ENCODE peak calls at places on chromosomes 6 and 20, in eight cellular contexts. One of them, this sample, is unnamed.

GRCh38 chr6:34260576-34261267 is 11.9 kb upstream of the SMIM29 start:
- DNase-seq in cardiac muscle cell: no peak
- DNase-seq in ascending aorta: no peak
- DNase-seq in A549: no peak
- DNase-seq in nephron progenitor cell: no peak
- DNase-seq in lung: no peak
- DNase-seq in epithelial cell of esophagus: no peak
- DNase-seq in adrenal gland: peak; percentile 8
- DNase-seq in this sample: no peak

GRCh38 chr6:113758725-113759576 is 98.2 kb upstream of the MARCKS start:
- DNase-seq in cardiac muscle cell: no peak
- DNase-seq in ascending aorta: no peak
- DNase-seq in A549: no peak
- DNase-seq in nephron progenitor cell: no peak
- DNase-seq in lung: no peak
- DNase-seq in epithelial cell of esophagus: peak; percentile 59
- DNase-seq in adrenal gland: no peak
- DNase-seq in this sample: no peak

GRCh38 chr6:170575250-170575649 is 9.2 kb downstream of the PDCD2 start:
- DNase-seq in cardiac muscle cell: no peak
- DNase-seq in ascending aorta: no peak
- DNase-seq in A549: peak; percentile 24
- DNase-seq in nephron progenitor cell: no peak
- DNase-seq in lung: no peak
- DNase-seq in epithelial cell of esophagus: peak; percentile 42
- DNase-seq in adrenal gland: no peak
- DNase-seq in this sample: no peak

GRCh38 chr20:62159835-62160234 is 16.3 kb downstream of the SS18L1 start:
- DNase-seq in cardiac muscle cell: no peak
- DNase-seq in ascending aorta: no peak
- DNase-seq in A549: no peak
- DNase-seq in nephron progenitor cell: no peak
- DNase-seq in lung: no peak
- DNase-seq in epithelial cell of esophagus: peak; percentile 96
- DNase-seq in adrenal gland: no peak
- DNase-seq in this sample: peak; percentile 84

GRCh38 chr6:155444952-155445903 is 10.4 kb downstream of the NOX3 start:
- DNase-seq in cardiac muscle cell: no peak
- DNase-seq in ascending aorta: no peak
- DNase-seq in A549: no peak
- DNase-seq in nephron progenitor cell: no peak
- DNase-seq in lung: no peak
- DNase-seq in epithelial cell of esophagus: no peak
- DNase-seq in adrenal gland: no peak
- DNase-seq in this sample: no peak

GRCh38 chr6:111105578-111105977 is 18.3 kb downstream of the SLC16A10 start:
- DNase-seq in cardiac muscle cell: peak; percentile 90
- DNase-seq in ascending aorta: no peak
- DNase-seq in A549: peak; percentile 29
- DNase-seq in nephron progenitor cell: no peak
- DNase-seq in lung: peak; percentile 75
- DNase-seq in epithelial cell of esophagus: peak; percentile 77
- DNase-seq in adrenal gland: peak; percentile 86
- DNase-seq in this sample: no peak

GRCh38 chr6:111382476-111383294 is 100.3 kb downstream of the REV3L start:
- DNase-seq in cardiac muscle cell: no peak
- DNase-seq in ascending aorta: no peak
- DNase-seq in A549: no peak
- DNase-seq in nephron progenitor cell: no peak
- DNase-seq in lung: peak; percentile 31
- DNase-seq in epithelial cell of esophagus: no peak
- DNase-seq in adrenal gland: peak; percentile 36
- DNase-seq in this sample: no peak

GRCh38 chr6:126720326-126720725 is 380.4 kb downstream of the CENPW start:
- DNase-seq in cardiac muscle cell: no peak
- DNase-seq in ascending aorta: no peak
- DNase-seq in A549: no peak
- DNase-seq in nephron progenitor cell: no peak
- DNase-seq in lung: no peak
- DNase-seq in epithelial cell of esophagus: no peak
- DNase-seq in adrenal gland: no peak
- DNase-seq in this sample: no peak

GRCh38 chr6:138944412-138944811 is 43.6 kb downstream of the REPS1 start:
- DNase-seq in cardiac muscle cell: no peak
- DNase-seq in ascending aorta: no peak
- DNase-seq in A549: peak; percentile 65
- DNase-seq in nephron progenitor cell: no peak
- DNase-seq in lung: no peak
- DNase-seq in epithelial cell of esophagus: peak; percentile 72
- DNase-seq in adrenal gland: no peak
- DNase-seq in this sample: peak; percentile 15

GRCh38 chr6:2957696-2958330 is 13.6 kb downstream of the SERPINB6 start:
- DNase-seq in cardiac muscle cell: no peak
- DNase-seq in ascending aorta: no peak
- DNase-seq in A549: no peak
- DNase-seq in nephron progenitor cell: no peak
- DNase-seq in lung: no peak
- DNase-seq in epithelial cell of esophagus: no peak
- DNase-seq in adrenal gland: no peak
- DNase-seq in this sample: no peak

GRCh38 chr20:37920270-37920669 is 17.3 kb downstream of the VSTM2L start:
- DNase-seq in cardiac muscle cell: no peak
- DNase-seq in ascending aorta: no peak
- DNase-seq in A549: no peak
- DNase-seq in nephron progenitor cell: no peak
- DNase-seq in lung: no peak
- DNase-seq in epithelial cell of esophagus: no peak
- DNase-seq in adrenal gland: no peak
- DNase-seq in this sample: no peak

GRCh38 chr20:51930775-51931174 is 128.5 kb upstream of the SALL4 start:
- DNase-seq in cardiac muscle cell: no peak
- DNase-seq in ascending aorta: no peak
- DNase-seq in A549: peak; percentile 49
- DNase-seq in nephron progenitor cell: no peak
- DNase-seq in lung: no peak
- DNase-seq in epithelial cell of esophagus: peak; percentile 77
- DNase-seq in adrenal gland: no peak
- DNase-seq in this sample: no peak

DNA sequence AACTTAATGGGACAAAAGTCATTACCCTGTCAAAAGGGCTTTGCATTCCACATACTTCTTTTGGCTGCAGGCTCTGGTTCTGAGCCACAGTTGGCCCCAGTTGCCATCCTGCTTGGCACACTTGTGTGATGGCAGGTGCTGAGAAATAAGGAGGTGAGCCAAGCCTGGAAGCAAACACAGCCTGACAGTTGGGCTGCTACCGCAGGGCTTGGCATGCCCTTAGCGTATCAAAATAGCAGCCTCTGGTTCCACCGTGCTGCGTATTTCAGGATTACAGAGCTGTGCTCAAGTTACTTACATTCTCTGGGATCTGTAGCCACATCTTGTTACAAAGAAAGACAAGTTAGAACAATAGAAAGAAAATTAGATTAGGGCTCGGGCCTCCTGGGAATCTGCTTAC is 11.1 kb downstream of the MTHFD1L start:
- DNase-seq in cardiac muscle cell: no peak
- DNase-seq in ascending aorta: no peak
- DNase-seq in A549: no peak
- DNase-seq in nephron progenitor cell: no peak
- DNase-seq in lung: no peak
- DNase-seq in epithelial cell of esophagus: no peak
- DNase-seq in adrenal gland: peak; percentile 62
- DNase-seq in this sample: no peak
- TF ChIP-seq CTCF in cardiac muscle cell: no peak
- TF ChIP-seq CTCF in ascending aorta: peak; percentile 56
- TF ChIP-seq CTCF in A549: no peak
- TF ChIP-seq CTCF in nephron progenitor cell: no peak
- TF ChIP-seq CTCF in lung: no peak
- TF ChIP-seq CTCF in epithelial cell of esophagus: peak; percentile 37
- TF ChIP-seq CTCF in adrenal gland: no peak
- TF ChIP-seq CTCF in this sample: no peak

GRCh38 chr20:44187054-44187762 is at the start of gene JPH2:
- DNase-seq in cardiac muscle cell: peak; percentile 94
- DNase-seq in ascending aorta: peak; percentile 60
- DNase-seq in A549: peak; percentile 60
- DNase-seq in nephron progenitor cell: peak; percentile 67
- DNase-seq in lung: no peak
- DNase-seq in epithelial cell of esophagus: peak; percentile 89
- DNase-seq in adrenal gland: peak; percentile 71
- DNase-seq in this sample: no peak
- TF ChIP-seq CTCF in cardiac muscle cell: no peak
- TF ChIP-seq CTCF in ascending aorta: no peak
- TF ChIP-seq CTCF in A549: no peak
- TF ChIP-seq CTCF in nephron progenitor cell: no peak
- TF ChIP-seq CTCF in lung: no peak
- TF ChIP-seq CTCF in epithelial cell of esophagus: no peak
- TF ChIP-seq CTCF in adrenal gland: no peak
- TF ChIP-seq CTCF in this sample: no peak

GRCh38 chr20:45111285-45111684 is 3.7 kb downstream of the WFDC5 start:
- DNase-seq in cardiac muscle cell: no peak
- DNase-seq in ascending aorta: no peak
- DNase-seq in A549: no peak
- DNase-seq in nephron progenitor cell: no peak
- DNase-seq in lung: no peak
- DNase-seq in epithelial cell of esophagus: no peak
- DNase-seq in adrenal gland: no peak
- DNase-seq in this sample: no peak
- TF ChIP-seq CTCF in cardiac muscle cell: no peak
- TF ChIP-seq CTCF in ascending aorta: no peak
- TF ChIP-seq CTCF in A549: no peak
- TF ChIP-seq CTCF in nephron progenitor cell: no peak
- TF ChIP-seq CTCF in lung: no peak
- TF ChIP-seq CTCF in epithelial cell of esophagus: no peak
- TF ChIP-seq CTCF in adrenal gland: no peak
- TF ChIP-seq CTCF in this sample: no peak

DNA sequence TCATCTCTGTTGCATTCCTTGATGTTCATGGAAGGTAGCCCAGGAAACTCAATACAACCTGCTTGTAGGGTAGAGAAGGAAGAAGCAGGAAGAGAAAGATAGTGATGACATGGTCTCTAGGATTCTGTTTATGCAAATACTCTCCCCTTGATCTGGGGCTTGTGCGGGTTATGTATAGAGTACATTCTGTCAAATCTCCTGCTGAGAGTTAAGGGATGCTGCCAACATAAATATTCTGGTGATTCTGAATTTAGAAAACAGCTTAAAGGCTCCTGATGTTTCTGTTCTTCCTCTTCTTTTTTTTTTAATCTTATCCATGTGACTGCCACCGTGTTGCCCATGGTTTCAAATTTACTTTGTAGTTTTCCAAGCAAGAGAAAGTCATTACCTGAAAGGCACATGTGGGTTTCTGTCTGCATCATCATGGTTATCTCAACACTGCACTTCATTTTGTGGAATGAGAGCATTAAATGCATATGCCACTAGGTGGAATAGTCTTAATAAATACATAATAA is 150.6 kb downstream of the RPS12 start:
- DNase-seq in cardiac muscle cell: no peak
- DNase-seq in ascending aorta: no peak
- DNase-seq in A549: no peak
- DNase-seq in nephron progenitor cell: no peak
- DNase-seq in lung: no peak
- DNase-seq in epithelial cell of esophagus: no peak
- DNase-seq in adrenal gland: no peak
- DNase-seq in this sample: no peak
- TF ChIP-seq CTCF in cardiac muscle cell: no peak
- TF ChIP-seq CTCF in ascending aorta: no peak
- TF ChIP-seq CTCF in A549: no peak
- TF ChIP-seq CTCF in nephron progenitor cell: no peak
- TF ChIP-seq CTCF in lung: no peak
- TF ChIP-seq CTCF in epithelial cell of esophagus: peak; percentile 11
- TF ChIP-seq CTCF in adrenal gland: no peak
- TF ChIP-seq CTCF in this sample: no peak

GRCh38 chr6:71855406-71855805 is 30.9 kb upstream of the RIMS1 start:
- DNase-seq in cardiac muscle cell: no peak
- DNase-seq in ascending aorta: no peak
- DNase-seq in A549: peak; percentile 5
- DNase-seq in nephron progenitor cell: no peak
- DNase-seq in lung: no peak
- DNase-seq in epithelial cell of esophagus: peak; percentile 16
- DNase-seq in adrenal gland: no peak
- DNase-seq in this sample: no peak
- TF ChIP-seq CTCF in cardiac muscle cell: no peak
- TF ChIP-seq CTCF in ascending aorta: no peak
- TF ChIP-seq CTCF in A549: no peak
- TF ChIP-seq CTCF in nephron progenitor cell: no peak
- TF ChIP-seq CTCF in lung: no peak
- TF ChIP-seq CTCF in epithelial cell of esophagus: peak; percentile 10
- TF ChIP-seq CTCF in adrenal gland: no peak
- TF ChIP-seq CTCF in this sample: no peak

GRCh38 chr6:119210596-119210995 is 132.1 kb upstream of the FAM184A start:
- DNase-seq in cardiac muscle cell: no peak
- DNase-seq in ascending aorta: no peak
- DNase-seq in A549: no peak
- DNase-seq in nephron progenitor cell: no peak
- DNase-seq in lung: no peak
- DNase-seq in epithelial cell of esophagus: no peak
- DNase-seq in adrenal gland: no peak
- DNase-seq in this sample: no peak

GRCh38 chr6:119215309-119215708 is 134.3 kb downstream of the MAN1A1 start:
- DNase-seq in cardiac muscle cell: no peak
- DNase-seq in ascending aorta: no peak
- DNase-seq in A549: no peak
- DNase-seq in nephron progenitor cell: no peak
- DNase-seq in lung: no peak
- DNase-seq in epithelial cell of esophagus: no peak
- DNase-seq in adrenal gland: no peak
- DNase-seq in this sample: no peak

GRCh38 chr6:119218548-119218947 is 131.0 kb downstream of the MAN1A1 start:
- DNase-seq in cardiac muscle cell: no peak
- DNase-seq in ascending aorta: no peak
- DNase-seq in A549: no peak
- DNase-seq in nephron progenitor cell: no peak
- DNase-seq in lung: no peak
- DNase-seq in epithelial cell of esophagus: no peak
- DNase-seq in adrenal gland: no peak
- DNase-seq in this sample: no peak

GRCh38 chr6:119220452-119220851 is 129.1 kb downstream of the MAN1A1 start:
- DNase-seq in cardiac muscle cell: no peak
- DNase-seq in ascending aorta: no peak
- DNase-seq in A549: no peak
- DNase-seq in nephron progenitor cell: no peak
- DNase-seq in lung: no peak
- DNase-seq in epithelial cell of esophagus: no peak
- DNase-seq in adrenal gland: no peak
- DNase-seq in this sample: no peak

GRCh38 chr6:119215885-119216590 is 133.5 kb downstream of the MAN1A1 start:
- DNase-seq in cardiac muscle cell: peak; percentile 38
- DNase-seq in ascending aorta: no peak
- DNase-seq in A549: no peak
- DNase-seq in nephron progenitor cell: no peak
- DNase-seq in lung: no peak
- DNase-seq in epithelial cell of esophagus: no peak
- DNase-seq in adrenal gland: no peak
- DNase-seq in this sample: no peak
- TF ChIP-seq CTCF in cardiac muscle cell: no peak
- TF ChIP-seq CTCF in ascending aorta: no peak
- TF ChIP-seq CTCF in A549: no peak
- TF ChIP-seq CTCF in nephron progenitor cell: no peak
- TF ChIP-seq CTCF in lung: no peak
- TF ChIP-seq CTCF in epithelial cell of esophagus: no peak
- TF ChIP-seq CTCF in adrenal gland: no peak
- TF ChIP-seq CTCF in this sample: no peak

This sample was measured in GM10248.